ENCODE peak calls at places on chromosomes 7 and 10, in nine cellular contexts. One of them, this sample, is unnamed.

GRCh38 chr10:92290076-92290836 is 622 bp downstream of the CPEB3 start:
- DNase-seq in T-helper 2 cell: peak
- DNase-seq in stimulated activated CD8-positive, alpha-beta memory T cell treated with anti-CD3 and anti-CD28 coated beads, Interleukin-15, amount 100 ng/mL, for 24 hours: no peak
- DNase-seq in H4: peak
- DNase-seq in A172: peak
- DNase-seq in naive thymus-derived CD8-positive, alpha-beta T cell: peak
- DNase-seq in H7: peak
- DNase-seq in activated CD8-positive, alpha-beta memory T cell treated with anti-CD3 and anti-CD28 coated beads for 4 hours: no peak
- DNase-seq in PC-9: peak
- DNase-seq in this sample: peak

GRCh38 chr7:55360486-55360885 is 4.7 kb upstream of the LANCL2 start:
- DNase-seq in naive thymus-derived CD8-positive, alpha-beta T cell: no peak
- DNase-seq in T-helper 2 cell: no peak
- DNase-seq in H7: no peak
- DNase-seq in activated CD8-positive, alpha-beta memory T cell treated with anti-CD3 and anti-CD28 coated beads for 4 hours: no peak
- DNase-seq in A172: no peak
- DNase-seq in stimulated activated CD8-positive, alpha-beta memory T cell treated with anti-CD3 and anti-CD28 coated beads, Interleukin-15, amount 100 ng/mL, for 24 hours: no peak
- DNase-seq in PC-9: no peak
- DNase-seq in H4: no peak
- DNase-seq in this sample: no peak

GRCh38 chr10:127275793-127276415 is 79.5 kb upstream of the INSYN2A start:
- DNase-seq in activated CD8-positive, alpha-beta memory T cell treated with anti-CD3 and anti-CD28 coated beads for 4 hours: no peak
- DNase-seq in H4: no peak
- DNase-seq in stimulated activated CD8-positive, alpha-beta memory T cell treated with anti-CD3 and anti-CD28 coated beads, Interleukin-15, amount 100 ng/mL, for 24 hours: no peak
- DNase-seq in T-helper 2 cell: no peak
- DNase-seq in PC-9: no peak
- DNase-seq in H7: no peak
- DNase-seq in naive thymus-derived CD8-positive, alpha-beta T cell: no peak
- DNase-seq in A172: no peak
- DNase-seq in this sample: no peak

GRCh38 chr10:113357688-113358306 is 195.1 kb upstream of the HABP2 start:
- DNase-seq in stimulated activated CD8-positive, alpha-beta memory T cell treated with anti-CD3 and anti-CD28 coated beads, Interleukin-15, amount 100 ng/mL, for 24 hours: no peak
- DNase-seq in A172: no peak
- DNase-seq in T-helper 2 cell: no peak
- DNase-seq in H7: no peak
- DNase-seq in naive thymus-derived CD8-positive, alpha-beta T cell: no peak
- DNase-seq in activated CD8-positive, alpha-beta memory T cell treated with anti-CD3 and anti-CD28 coated beads for 4 hours: no peak
- DNase-seq in H4: no peak
- DNase-seq in PC-9: no peak
- DNase-seq in this sample: no peak

GRCh38 chr10:11045995-11046394 is 28.3 kb downstream of the CELF2 start:
- DNase-seq in activated CD8-positive, alpha-beta memory T cell treated with anti-CD3 and anti-CD28 coated beads for 4 hours: no peak
- DNase-seq in stimulated activated CD8-positive, alpha-beta memory T cell treated with anti-CD3 and anti-CD28 coated beads, Interleukin-15, amount 100 ng/mL, for 24 hours: no peak
- DNase-seq in H4: no peak
- DNase-seq in PC-9: no peak
- DNase-seq in H7: no peak
- DNase-seq in naive thymus-derived CD8-positive, alpha-beta T cell: no peak
- DNase-seq in T-helper 2 cell: no peak
- DNase-seq in A172: no peak
- DNase-seq in this sample: no peak

GRCh38 chr10:26612151-26612915 is 85.2 kb upstream of the PDSS1 start:
- DNase-seq in A172: no peak
- DNase-seq in activated CD8-positive, alpha-beta memory T cell treated with anti-CD3 and anti-CD28 coated beads for 4 hours: no peak
- DNase-seq in H4: no peak
- DNase-seq in T-helper 2 cell: no peak
- DNase-seq in H7: no peak
- DNase-seq in naive thymus-derived CD8-positive, alpha-beta T cell: no peak
- DNase-seq in stimulated activated CD8-positive, alpha-beta memory T cell treated with anti-CD3 and anti-CD28 coated beads, Interleukin-15, amount 100 ng/mL, for 24 hours: no peak
- DNase-seq in PC-9: no peak
- DNase-seq in this sample: no peak

GRCh38 chr10:86599729-86600128 is 54.6 kb upstream of the OPN4 start:
- DNase-seq in A172: peak
- DNase-seq in naive thymus-derived CD8-positive, alpha-beta T cell: no peak
- DNase-seq in H7: peak
- DNase-seq in T-helper 2 cell: no peak
- DNase-seq in H4: no peak
- DNase-seq in stimulated activated CD8-positive, alpha-beta memory T cell treated with anti-CD3 and anti-CD28 coated beads, Interleukin-15, amount 100 ng/mL, for 24 hours: no peak
- DNase-seq in activated CD8-positive, alpha-beta memory T cell treated with anti-CD3 and anti-CD28 coated beads for 4 hours: no peak
- DNase-seq in PC-9: peak
- DNase-seq in this sample: no peak

GRCh38 chr7:73860859-73861258 is at the start of gene TMEM270:
- DNase-seq in naive thymus-derived CD8-positive, alpha-beta T cell: no peak
- DNase-seq in T-helper 2 cell: no peak
- DNase-seq in H7: no peak
- DNase-seq in stimulated activated CD8-positive, alpha-beta memory T cell treated with anti-CD3 and anti-CD28 coated beads, Interleukin-15, amount 100 ng/mL, for 24 hours: no peak
- DNase-seq in PC-9: no peak
- DNase-seq in H4: no peak
- DNase-seq in activated CD8-positive, alpha-beta memory T cell treated with anti-CD3 and anti-CD28 coated beads for 4 hours: no peak
- DNase-seq in A172: no peak
- DNase-seq in this sample: no peak

GRCh38 chr7:20244334-20244733 is 27.1 kb upstream of the MACC1 start:
- DNase-seq in PC-9: no peak
- DNase-seq in A172: no peak
- DNase-seq in activated CD8-positive, alpha-beta memory T cell treated with anti-CD3 and anti-CD28 coated beads for 4 hours: no peak
- DNase-seq in H7: no peak
- DNase-seq in T-helper 2 cell: no peak
- DNase-seq in naive thymus-derived CD8-positive, alpha-beta T cell: no peak
- DNase-seq in stimulated activated CD8-positive, alpha-beta memory T cell treated with anti-CD3 and anti-CD28 coated beads, Interleukin-15, amount 100 ng/mL, for 24 hours: no peak
- DNase-seq in H4: no peak
- DNase-seq in this sample: no peak

GRCh38 chr10:63829020-63829419 is 307.8 kb downstream of the REEP3 start:
- DNase-seq in T-helper 2 cell: no peak
- DNase-seq in H7: no peak
- DNase-seq in A172: no peak
- DNase-seq in naive thymus-derived CD8-positive, alpha-beta T cell: no peak
- DNase-seq in H4: no peak
- DNase-seq in activated CD8-positive, alpha-beta memory T cell treated with anti-CD3 and anti-CD28 coated beads for 4 hours: no peak
- DNase-seq in PC-9: no peak
- DNase-seq in stimulated activated CD8-positive, alpha-beta memory T cell treated with anti-CD3 and anti-CD28 coated beads, Interleukin-15, amount 100 ng/mL, for 24 hours: no peak
- DNase-seq in this sample: no peak

GRCh38 chr7:17432793-17433192 is 134.3 kb downstream of the AHR start:
- DNase-seq in H4: no peak
- DNase-seq in activated CD8-positive, alpha-beta memory T cell treated with anti-CD3 and anti-CD28 coated beads for 4 hours: no peak
- DNase-seq in H7: no peak
- DNase-seq in A172: no peak
- DNase-seq in stimulated activated CD8-positive, alpha-beta memory T cell treated with anti-CD3 and anti-CD28 coated beads, Interleukin-15, amount 100 ng/mL, for 24 hours: no peak
- DNase-seq in naive thymus-derived CD8-positive, alpha-beta T cell: no peak
- DNase-seq in T-helper 2 cell: no peak
- DNase-seq in PC-9: no peak
- DNase-seq in this sample: no peak

GRCh38 chr10:80468002-80468401 is 13.9 kb downstream of the TSPAN14 start:
- DNase-seq in stimulated activated CD8-positive, alpha-beta memory T cell treated with anti-CD3 and anti-CD28 coated beads, Interleukin-15, amount 100 ng/mL, for 24 hours: no peak
- DNase-seq in activated CD8-positive, alpha-beta memory T cell treated with anti-CD3 and anti-CD28 coated beads for 4 hours: no peak
- DNase-seq in A172: no peak
- DNase-seq in T-helper 2 cell: peak
- DNase-seq in naive thymus-derived CD8-positive, alpha-beta T cell: peak
- DNase-seq in H4: no peak
- DNase-seq in H7: peak
- DNase-seq in PC-9: peak
- DNase-seq in this sample: peak

GRCh38 chr10:121490906-121491519 is 107.2 kb downstream of the FGFR2 start:
- DNase-seq in activated CD8-positive, alpha-beta memory T cell treated with anti-CD3 and anti-CD28 coated beads for 4 hours: no peak
- DNase-seq in A172: no peak
- DNase-seq in T-helper 2 cell: no peak
- DNase-seq in H7: no peak
- DNase-seq in H4: no peak
- DNase-seq in stimulated activated CD8-positive, alpha-beta memory T cell treated with anti-CD3 and anti-CD28 coated beads, Interleukin-15, amount 100 ng/mL, for 24 hours: no peak
- DNase-seq in PC-9: no peak
- DNase-seq in naive thymus-derived CD8-positive, alpha-beta T cell: no peak
- DNase-seq in this sample: no peak

GRCh38 chr10:114519756-114520288 is 115.5 kb upstream of the AFAP1L2 start:
- DNase-seq in A172: no peak
- DNase-seq in H4: no peak
- DNase-seq in naive thymus-derived CD8-positive, alpha-beta T cell: no peak
- DNase-seq in activated CD8-positive, alpha-beta memory T cell treated with anti-CD3 and anti-CD28 coated beads for 4 hours: no peak
- DNase-seq in stimulated activated CD8-positive, alpha-beta memory T cell treated with anti-CD3 and anti-CD28 coated beads, Interleukin-15, amount 100 ng/mL, for 24 hours: no peak
- DNase-seq in H7: no peak
- DNase-seq in PC-9: no peak
- DNase-seq in T-helper 2 cell: no peak
- DNase-seq in this sample: no peak

GRCh38 chr7:17521437-17521836 is 223.0 kb downstream of the AHR start:
- DNase-seq in T-helper 2 cell: no peak
- DNase-seq in stimulated activated CD8-positive, alpha-beta memory T cell treated with anti-CD3 and anti-CD28 coated beads, Interleukin-15, amount 100 ng/mL, for 24 hours: no peak
- DNase-seq in H4: peak
- DNase-seq in PC-9: no peak
- DNase-seq in naive thymus-derived CD8-positive, alpha-beta T cell: no peak
- DNase-seq in activated CD8-positive, alpha-beta memory T cell treated with anti-CD3 and anti-CD28 coated beads for 4 hours: no peak
- DNase-seq in H7: no peak
- DNase-seq in A172: peak
- DNase-seq in this sample: no peak

GRCh38 chr7:108016841-108017775 is 14.1 kb upstream of the LAMB1 start:
- DNase-seq in A172: peak
- DNase-seq in stimulated activated CD8-positive, alpha-beta memory T cell treated with anti-CD3 and anti-CD28 coated beads, Interleukin-15, amount 100 ng/mL, for 24 hours: no peak
- DNase-seq in naive thymus-derived CD8-positive, alpha-beta T cell: no peak
- DNase-seq in T-helper 2 cell: no peak
- DNase-seq in PC-9: no peak
- DNase-seq in H7: peak
- DNase-seq in H4: peak
- DNase-seq in activated CD8-positive, alpha-beta memory T cell treated with anti-CD3 and anti-CD28 coated beads for 4 hours: no peak
- DNase-seq in this sample: no peak

GRCh38 chr10:72800000-72800740 is 93.4 kb upstream of the OIT3 start:
- DNase-seq in activated CD8-positive, alpha-beta memory T cell treated with anti-CD3 and anti-CD28 coated beads for 4 hours: no peak
- DNase-seq in A172: peak
- DNase-seq in stimulated activated CD8-positive, alpha-beta memory T cell treated with anti-CD3 and anti-CD28 coated beads, Interleukin-15, amount 100 ng/mL, for 24 hours: no peak
- DNase-seq in naive thymus-derived CD8-positive, alpha-beta T cell: no peak
- DNase-seq in T-helper 2 cell: no peak
- DNase-seq in H4: no peak
- DNase-seq in PC-9: no peak
- DNase-seq in H7: no peak
- DNase-seq in this sample: no peak

GRCh38 chr10:6164271-6165095 is 38.2 kb upstream of the PFKFB3 start:
- DNase-seq in stimulated activated CD8-positive, alpha-beta memory T cell treated with anti-CD3 and anti-CD28 coated beads, Interleukin-15, amount 100 ng/mL, for 24 hours: no peak
- DNase-seq in A172: no peak
- DNase-seq in PC-9: no peak
- DNase-seq in activated CD8-positive, alpha-beta memory T cell treated with anti-CD3 and anti-CD28 coated beads for 4 hours: no peak
- DNase-seq in H7: peak
- DNase-seq in naive thymus-derived CD8-positive, alpha-beta T cell: no peak
- DNase-seq in H4: no peak
- DNase-seq in T-helper 2 cell: no peak
- DNase-seq in this sample: no peak

GRCh38 chr7:40673285-40673684 is 538.5 kb downstream of the SUGCT start:
- DNase-seq in T-helper 2 cell: no peak
- DNase-seq in A172: peak
- DNase-seq in PC-9: no peak
- DNase-seq in naive thymus-derived CD8-positive, alpha-beta T cell: no peak
- DNase-seq in H7: no peak
- DNase-seq in stimulated activated CD8-positive, alpha-beta memory T cell treated with anti-CD3 and anti-CD28 coated beads, Interleukin-15, amount 100 ng/mL, for 24 hours: no peak
- DNase-seq in activated CD8-positive, alpha-beta memory T cell treated with anti-CD3 and anti-CD28 coated beads for 4 hours: no peak
- DNase-seq in H4: peak
- DNase-seq in this sample: no peak

GRCh38 chr10:123835575-123835974 is 56.0 kb downstream of the CPXM2 start:
- DNase-seq in A172: no peak
- DNase-seq in PC-9: no peak
- DNase-seq in activated CD8-positive, alpha-beta memory T cell treated with anti-CD3 and anti-CD28 coated beads for 4 hours: no peak
- DNase-seq in T-helper 2 cell: no peak
- DNase-seq in stimulated activated CD8-positive, alpha-beta memory T cell treated with anti-CD3 and anti-CD28 coated beads, Interleukin-15, amount 100 ng/mL, for 24 hours: no peak
- DNase-seq in H4: no peak
- DNase-seq in naive thymus-derived CD8-positive, alpha-beta T cell: no peak
- DNase-seq in H7: no peak
- DNase-seq in this sample: no peak

GRCh38 chr10:79048639-79049550 is 19.9 kb upstream of the ZMIZ1 start:
- DNase-seq in A172: no peak
- DNase-seq in T-helper 2 cell: no peak
- DNase-seq in stimulated activated CD8-positive, alpha-beta memory T cell treated with anti-CD3 and anti-CD28 coated beads, Interleukin-15, amount 100 ng/mL, for 24 hours: no peak
- DNase-seq in activated CD8-positive, alpha-beta memory T cell treated with anti-CD3 and anti-CD28 coated beads for 4 hours: no peak
- DNase-seq in PC-9: no peak
- DNase-seq in H4: no peak
- DNase-seq in naive thymus-derived CD8-positive, alpha-beta T cell: no peak
- DNase-seq in H7: peak
- DNase-seq in this sample: no peak

GRCh38 chr10:1732501-1733123 is 4.7 kb downstream of the ADARB2 start:
- DNase-seq in A172: no peak
- DNase-seq in H7: no peak
- DNase-seq in T-helper 2 cell: no peak
- DNase-seq in activated CD8-positive, alpha-beta memory T cell treated with anti-CD3 and anti-CD28 coated beads for 4 hours: no peak
- DNase-seq in naive thymus-derived CD8-positive, alpha-beta T cell: no peak
- DNase-seq in H4: no peak
- DNase-seq in PC-9: no peak
- DNase-seq in stimulated activated CD8-positive, alpha-beta memory T cell treated with anti-CD3 and anti-CD28 coated beads, Interleukin-15, amount 100 ng/mL, for 24 hours: no peak
- DNase-seq in this sample: no peak

GRCh38 chr7:16940777-16941176 is 59.0 kb upstream of the AGR3 start:
- DNase-seq in H4: no peak
- DNase-seq in activated CD8-positive, alpha-beta memory T cell treated with anti-CD3 and anti-CD28 coated beads for 4 hours: no peak
- DNase-seq in stimulated activated CD8-positive, alpha-beta memory T cell treated with anti-CD3 and anti-CD28 coated beads, Interleukin-15, amount 100 ng/mL, for 24 hours: no peak
- DNase-seq in naive thymus-derived CD8-positive, alpha-beta T cell: no peak
- DNase-seq in T-helper 2 cell: no peak
- DNase-seq in H7: no peak
- DNase-seq in A172: no peak
- DNase-seq in PC-9: no peak
- DNase-seq in this sample: no peak

GRCh38 chr7:70743531-70743930 is 388.4 kb upstream of the GALNT17 start:
- DNase-seq in T-helper 2 cell: no peak
- DNase-seq in PC-9: no peak
- DNase-seq in stimulated activated CD8-positive, alpha-beta memory T cell treated with anti-CD3 and anti-CD28 coated beads, Interleukin-15, amount 100 ng/mL, for 24 hours: no peak
- DNase-seq in A172: no peak
- DNase-seq in H4: no peak
- DNase-seq in naive thymus-derived CD8-positive, alpha-beta T cell: no peak
- DNase-seq in H7: no peak
- DNase-seq in activated CD8-positive, alpha-beta memory T cell treated with anti-CD3 and anti-CD28 coated beads for 4 hours: no peak
- DNase-seq in this sample: no peak

GRCh38 chr7:103540986-103541385 is 95.0 kb upstream of the SLC26A5 start:
- DNase-seq in H7: no peak
- DNase-seq in PC-9: no peak
- DNase-seq in A172: peak
- DNase-seq in stimulated activated CD8-positive, alpha-beta memory T cell treated with anti-CD3 and anti-CD28 coated beads, Interleukin-15, amount 100 ng/mL, for 24 hours: no peak
- DNase-seq in T-helper 2 cell: no peak
- DNase-seq in H4: peak
- DNase-seq in activated CD8-positive, alpha-beta memory T cell treated with anti-CD3 and anti-CD28 coated beads for 4 hours: no peak
- DNase-seq in naive thymus-derived CD8-positive, alpha-beta T cell: no peak
- DNase-seq in this sample: no peak

GRCh38 chr7:150860978-150861295 is 8.6 kb downstream of the AOC1 start:
- DNase-seq in PC-9: no peak
- DNase-seq in H7: peak
- DNase-seq in T-helper 2 cell: no peak
- DNase-seq in stimulated activated CD8-positive, alpha-beta memory T cell treated with anti-CD3 and anti-CD28 coated beads, Interleukin-15, amount 100 ng/mL, for 24 hours: no peak
- DNase-seq in activated CD8-positive, alpha-beta memory T cell treated with anti-CD3 and anti-CD28 coated beads for 4 hours: no peak
- DNase-seq in naive thymus-derived CD8-positive, alpha-beta T cell: no peak
- DNase-seq in A172: no peak
- DNase-seq in H4: no peak
- DNase-seq in this sample: no peak

GRCh38 chr7:114590298-114590697 is 175.7 kb downstream of the FOXP2 start:
- DNase-seq in H4: no peak
- DNase-seq in stimulated activated CD8-positive, alpha-beta memory T cell treated with anti-CD3 and anti-CD28 coated beads, Interleukin-15, amount 100 ng/mL, for 24 hours: no peak
- DNase-seq in PC-9: no peak
- DNase-seq in T-helper 2 cell: no peak
- DNase-seq in naive thymus-derived CD8-positive, alpha-beta T cell: no peak
- DNase-seq in H7: peak
- DNase-seq in A172: no peak
- DNase-seq in activated CD8-positive, alpha-beta memory T cell treated with anti-CD3 and anti-CD28 coated beads for 4 hours: no peak
- DNase-seq in this sample: no peak

GRCh38 chr10:49634053-49634660 is 20.3 kb downstream of the CHAT start:
- DNase-seq in naive thymus-derived CD8-positive, alpha-beta T cell: no peak
- DNase-seq in stimulated activated CD8-positive, alpha-beta memory T cell treated with anti-CD3 and anti-CD28 coated beads, Interleukin-15, amount 100 ng/mL, for 24 hours: no peak
- DNase-seq in PC-9: no peak
- DNase-seq in activated CD8-positive, alpha-beta memory T cell treated with anti-CD3 and anti-CD28 coated beads for 4 hours: no peak
- DNase-seq in A172: no peak
- DNase-seq in H4: no peak
- DNase-seq in T-helper 2 cell: no peak
- DNase-seq in H7: no peak
- DNase-seq in this sample: no peak

GRCh38 chr7:139417478-139417877 is 57.8 kb downstream of the LUC7L2 start:
- DNase-seq in T-helper 2 cell: no peak
- DNase-seq in stimulated activated CD8-positive, alpha-beta memory T cell treated with anti-CD3 and anti-CD28 coated beads, Interleukin-15, amount 100 ng/mL, for 24 hours: no peak
- DNase-seq in H4: no peak
- DNase-seq in activated CD8-positive, alpha-beta memory T cell treated with anti-CD3 and anti-CD28 coated beads for 4 hours: no peak
- DNase-seq in H7: no peak
- DNase-seq in naive thymus-derived CD8-positive, alpha-beta T cell: no peak
- DNase-seq in A172: no peak
- DNase-seq in PC-9: no peak
- DNase-seq in this sample: no peak

GRCh38 chr10:59708816-59709471 is 706 bp downstream of the SLC16A9 start:
- DNase-seq in A172: no peak
- DNase-seq in H7: peak
- DNase-seq in T-helper 2 cell: no peak
- DNase-seq in stimulated activated CD8-positive, alpha-beta memory T cell treated with anti-CD3 and anti-CD28 coated beads, Interleukin-15, amount 100 ng/mL, for 24 hours: no peak
- DNase-seq in naive thymus-derived CD8-positive, alpha-beta T cell: no peak
- DNase-seq in PC-9: no peak
- DNase-seq in activated CD8-positive, alpha-beta memory T cell treated with anti-CD3 and anti-CD28 coated beads for 4 hours: no peak
- DNase-seq in H4: no peak
- DNase-seq in this sample: no peak

GRCh38 chr7:132527467-132528410 is 48.5 kb downstream of the PLXNA4 start:
- DNase-seq in H4: no peak
- DNase-seq in PC-9: no peak
- DNase-seq in T-helper 2 cell: no peak
- DNase-seq in activated CD8-positive, alpha-beta memory T cell treated with anti-CD3 and anti-CD28 coated beads for 4 hours: no peak
- DNase-seq in H7: no peak
- DNase-seq in A172: no peak
- DNase-seq in naive thymus-derived CD8-positive, alpha-beta T cell: no peak
- DNase-seq in stimulated activated CD8-positive, alpha-beta memory T cell treated with anti-CD3 and anti-CD28 coated beads, Interleukin-15, amount 100 ng/mL, for 24 hours: no peak
- DNase-seq in this sample: no peak